ENCODE peak calls at places on chromosomes 3 and 15, in ten cellular contexts. One of them, this sample, is unnamed.

GRCh38 chr15:55514414-55514850 is 6.4 kb upstream of the DNAAF4 start:
- DNase-seq in left ventricle myocardium superior: no peak
- DNase-seq in hippocampal formation: no peak
- DNase-seq in foreskin melanocyte: no peak
- DNase-seq in HEK293T: no peak
- DNase-seq in GM04503: no peak
- DNase-seq in iris pigment epithelial cell: no peak
- DNase-seq in stimulated activated CD4-positive, alpha-beta T cell treated with anti-CD3 and anti-CD28 coated beads, Interleukin-1b, Interleukin-23, amount 100 ng/mL, for 48 hours: no peak
- DNase-seq in fibroblast of pulmonary artery: no peak
- DNase-seq in astrocyte of the spinal cord: no peak
- DNase-seq in this sample: no peak

GRCh38 chr15:77329202-77329601 is 90.7 kb downstream of the PEAK1 start:
- DNase-seq in left ventricle myocardium superior: no peak
- DNase-seq in GM04503: no peak
- DNase-seq in fibroblast of pulmonary artery: no peak
- DNase-seq in foreskin melanocyte: no peak
- DNase-seq in astrocyte of the spinal cord: no peak
- DNase-seq in HEK293T: no peak
- DNase-seq in stimulated activated CD4-positive, alpha-beta T cell treated with anti-CD3 and anti-CD28 coated beads, Interleukin-1b, Interleukin-23, amount 100 ng/mL, for 48 hours: no peak
- DNase-seq in iris pigment epithelial cell: no peak
- DNase-seq in hippocampal formation: no peak
- DNase-seq in this sample: no peak

GRCh38 chr3:118882353-118882947 is 152.2 kb downstream of the IGSF11 start:
- DNase-seq in iris pigment epithelial cell: peak; percentile 63
- DNase-seq in left ventricle myocardium superior: peak; percentile 46
- DNase-seq in HEK293T: peak; percentile 51
- DNase-seq in stimulated activated CD4-positive, alpha-beta T cell treated with anti-CD3 and anti-CD28 coated beads, Interleukin-1b, Interleukin-23, amount 100 ng/mL, for 48 hours: peak; percentile 62
- DNase-seq in fibroblast of pulmonary artery: peak; percentile 71
- DNase-seq in foreskin melanocyte: peak; percentile 56
- DNase-seq in astrocyte of the spinal cord: peak; percentile 59
- DNase-seq in GM04503: peak; percentile 5
- DNase-seq in hippocampal formation: peak; percentile 56
- DNase-seq in this sample: no peak

GRCh38 chr15:72199721-72200212 is 2.2 kb upstream of the GRAMD2A start:
- DNase-seq in GM04503: peak; percentile 28
- DNase-seq in hippocampal formation: peak; percentile 57
- DNase-seq in left ventricle myocardium superior: peak; percentile 77
- DNase-seq in astrocyte of the spinal cord: peak; percentile 67
- DNase-seq in stimulated activated CD4-positive, alpha-beta T cell treated with anti-CD3 and anti-CD28 coated beads, Interleukin-1b, Interleukin-23, amount 100 ng/mL, for 48 hours: peak; percentile 70
- DNase-seq in HEK293T: peak; percentile 77
- DNase-seq in fibroblast of pulmonary artery: peak; percentile 80
- DNase-seq in iris pigment epithelial cell: peak; percentile 58
- DNase-seq in foreskin melanocyte: peak; percentile 56
- DNase-seq in this sample: peak; percentile 48

GRCh38 chr3:182349951-182350350 is 443.4 kb upstream of the ATP11B start:
- DNase-seq in foreskin melanocyte: no peak
- DNase-seq in iris pigment epithelial cell: no peak
- DNase-seq in hippocampal formation: no peak
- DNase-seq in GM04503: no peak
- DNase-seq in left ventricle myocardium superior: no peak
- DNase-seq in stimulated activated CD4-positive, alpha-beta T cell treated with anti-CD3 and anti-CD28 coated beads, Interleukin-1b, Interleukin-23, amount 100 ng/mL, for 48 hours: no peak
- DNase-seq in HEK293T: no peak
- DNase-seq in astrocyte of the spinal cord: no peak
- DNase-seq in fibroblast of pulmonary artery: no peak
- DNase-seq in this sample: no peak

GRCh38 chr3:113697192-113698090 is 999 bp upstream of the USF3 start:
- DNase-seq in GM04503: no peak
- DNase-seq in stimulated activated CD4-positive, alpha-beta T cell treated with anti-CD3 and anti-CD28 coated beads, Interleukin-1b, Interleukin-23, amount 100 ng/mL, for 48 hours: peak; percentile 27
- DNase-seq in astrocyte of the spinal cord: no peak
- DNase-seq in foreskin melanocyte: no peak
- DNase-seq in iris pigment epithelial cell: peak; percentile 48
- DNase-seq in HEK293T: peak; percentile 20
- DNase-seq in fibroblast of pulmonary artery: peak; percentile 22
- DNase-seq in hippocampal formation: no peak
- DNase-seq in left ventricle myocardium superior: no peak
- DNase-seq in this sample: no peak

GRCh38 chr15:93722165-93722564 is 509.2 kb upstream of the MCTP2 start:
- DNase-seq in foreskin melanocyte: no peak
- DNase-seq in hippocampal formation: no peak
- DNase-seq in iris pigment epithelial cell: no peak
- DNase-seq in HEK293T: no peak
- DNase-seq in left ventricle myocardium superior: no peak
- DNase-seq in GM04503: no peak
- DNase-seq in stimulated activated CD4-positive, alpha-beta T cell treated with anti-CD3 and anti-CD28 coated beads, Interleukin-1b, Interleukin-23, amount 100 ng/mL, for 48 hours: no peak
- DNase-seq in astrocyte of the spinal cord: no peak
- DNase-seq in fibroblast of pulmonary artery: no peak
- DNase-seq in this sample: no peak

GRCh38 chr15:70121656-70122297 is 24.1 kb upstream of the TLE3 start:
- DNase-seq in astrocyte of the spinal cord: peak; percentile 81
- DNase-seq in left ventricle myocardium superior: peak; percentile 66
- DNase-seq in fibroblast of pulmonary artery: peak; percentile 91
- DNase-seq in stimulated activated CD4-positive, alpha-beta T cell treated with anti-CD3 and anti-CD28 coated beads, Interleukin-1b, Interleukin-23, amount 100 ng/mL, for 48 hours: no peak
- DNase-seq in HEK293T: no peak
- DNase-seq in foreskin melanocyte: no peak
- DNase-seq in iris pigment epithelial cell: peak; percentile 97
- DNase-seq in GM04503: peak; percentile 60
- DNase-seq in hippocampal formation: no peak
- DNase-seq in this sample: no peak

GRCh38 chr15:29978411-29979382 is 104.1 kb upstream of the GOLGA8J start:
- DNase-seq in stimulated activated CD4-positive, alpha-beta T cell treated with anti-CD3 and anti-CD28 coated beads, Interleukin-1b, Interleukin-23, amount 100 ng/mL, for 48 hours: no peak
- DNase-seq in left ventricle myocardium superior: no peak
- DNase-seq in HEK293T: no peak
- DNase-seq in iris pigment epithelial cell: peak; percentile 24
- DNase-seq in hippocampal formation: peak; percentile 57
- DNase-seq in GM04503: no peak
- DNase-seq in foreskin melanocyte: peak; percentile 18
- DNase-seq in astrocyte of the spinal cord: peak; percentile 11
- DNase-seq in fibroblast of pulmonary artery: peak; percentile 7
- DNase-seq in this sample: no peak

GRCh38 chr3:62863648-62864047 is 11.6 kb downstream of the CADPS start:
- DNase-seq in HEK293T: no peak
- DNase-seq in fibroblast of pulmonary artery: no peak
- DNase-seq in stimulated activated CD4-positive, alpha-beta T cell treated with anti-CD3 and anti-CD28 coated beads, Interleukin-1b, Interleukin-23, amount 100 ng/mL, for 48 hours: no peak
- DNase-seq in iris pigment epithelial cell: no peak
- DNase-seq in left ventricle myocardium superior: no peak
- DNase-seq in GM04503: no peak
- DNase-seq in astrocyte of the spinal cord: no peak
- DNase-seq in foreskin melanocyte: no peak
- DNase-seq in hippocampal formation: no peak
- DNase-seq in this sample: no peak

GRCh38 chr15:101123222-101123910 is 128.5 kb downstream of the CHSY1 start:
- DNase-seq in foreskin melanocyte: no peak
- DNase-seq in stimulated activated CD4-positive, alpha-beta T cell treated with anti-CD3 and anti-CD28 coated beads, Interleukin-1b, Interleukin-23, amount 100 ng/mL, for 48 hours: no peak
- DNase-seq in hippocampal formation: no peak
- DNase-seq in fibroblast of pulmonary artery: peak; percentile 63
- DNase-seq in astrocyte of the spinal cord: peak; percentile 14
- DNase-seq in GM04503: peak; percentile 75
- DNase-seq in iris pigment epithelial cell: peak; percentile 70
- DNase-seq in HEK293T: no peak
- DNase-seq in left ventricle myocardium superior: no peak
- DNase-seq in this sample: no peak

This sample was measured in stimulated activated CD8-positive, alpha-beta memory T cell treated with anti-CD3 and anti-CD28 coated beads, Interleukin-15, amount 100 ng/mL, for 4 hours.